ENCODE peak calls at places on chromosomes 3 and 15, in nine cellular contexts. M is left ventricle myocardium inferior; V is mesenteric fat pad; K is effector CD4-positive, alpha-beta T cell; I is stimulated activated naive CD8-positive, alpha-beta T cell treated with anti-CD3 and anti-CD28 coated beads, Interleukin-15, Interleukin-2, amounts not matched to agents 100 U/mL and 50 U/mL, for 24 hours; T is midbrain; W is stimulated activated CD4-positive, alpha-beta T cell treated with anti-CD3 and anti-CD28 coated beads, Interleukin-2, amount 100 ng/mL, for 24 hours; Z is NCI-H774; U is anterior cingulate cortex. P is an unnamed sample.
A peak's percentile ranks its signal among the peaks of the same experiment; 100 is the strongest.

GRCh38 chr3:114307841-114308228 is 14.0 kb downstream of the TIGIT start:
- DNase-seq in I (no peak), K (no peak), T (no peak), V (no peak), W (no peak), M (no peak), U (no peak), Z (no peak), P (no peak)

GRCh38 chr3:31252216-31253185 is 280.2 kb upstream of the STT3B start:
- DNase-seq in M (no peak), Z (no peak), T (no peak), I (no peak), K (no peak), U (no peak), W (no peak), V (no peak), P (no peak)

GRCh38 chr3:146577662-146578061 is 27.5 kb downstream of the PLSCR5 start:
- DNase-seq in V (no peak), W (peak; percentile 22), M (no peak), T (peak; percentile 48), U (no peak), I (peak; percentile 7), Z (peak; percentile 26), K (peak; percentile 22), P (peak; percentile 73)

GRCh38 chr3:58177747-58178527 is 32.8 kb downstream of the DNASE1L3 start:
- DNase-seq in K (peak; percentile 86), I (peak; percentile 96), U (peak; percentile 57), V (peak; percentile 97), Z (peak; percentile 18), M (peak; percentile 91), W (peak; percentile 95), T (peak; percentile 84), P (peak; percentile 83)

GRCh38 chr3:127694467-127695215 is 21.9 kb downstream of the ABTB1 start:
- DNase-seq in W (no peak), U (no peak), V (no peak), Z (peak; percentile 65), T (peak; percentile 15), K (peak; percentile 33), M (peak; percentile 73), I (peak; percentile 39), P (peak; percentile 35)

GRCh38 chr3:183515968-183516851 is 39.3 kb downstream of the KLHL6 start:
- DNase-seq in U (no peak), Z (no peak), M (no peak), K (peak; percentile 58), W (peak; percentile 47), I (peak; percentile 49), T (no peak), V (peak; percentile 1), P (no peak)

GRCh38 chr15:19987389-19988048 is 554.1 kb downstream of the GOLGA6L6 start:
- DNase-seq in V (no peak), I (peak; percentile 24), Z (no peak), W (no peak), K (no peak), T (no peak), U (no peak), M (no peak), P (no peak)

GRCh38 chr3:14439501-14440167 is 37.2 kb downstream of the SLC6A6 start:
- DNase-seq in K (no peak), V (no peak), Z (peak; percentile 61), I (no peak), U (no peak), M (peak; percentile 83), W (no peak), T (no peak), P (peak; percentile 42)

GRCh38 chr3:184786271-184787010 is 25.5 kb upstream of the VPS8 start:
- DNase-seq in I (peak; percentile 30), V (peak; percentile 88), W (no peak), U (no peak), K (no peak), Z (no peak), T (peak; percentile 50), M (peak; percentile 49), P (no peak)

GRCh38 chr15:47786371-47786770 is 69.1 kb downstream of the SEMA6D start:
- DNase-seq in T (no peak), Z (no peak), U (no peak), M (no peak), V (no peak), K (no peak), W (no peak), I (no peak), P (no peak)

GRCh38 chr3:88203537-88204143 is 53.9 kb downstream of the C3orf38 start:
- DNase-seq in T (peak; percentile 81), U (peak; percentile 54), V (no peak), Z (peak; percentile 1), I (peak; percentile 64), K (peak; percentile 4), W (peak; percentile 65), M (peak; percentile 54), P (peak; percentile 77)

GRCh38 chr3:149388001-149388435 is 10.6 kb upstream of the TM4SF1 start:
- DNase-seq in M (no peak), Z (no peak), I (no peak), U (no peak), W (no peak), K (no peak), T (no peak), V (no peak), P (no peak)

GRCh38 chr15:66580643-66581042 is 14.8 kb upstream of the LCTL start:
- DNase-seq in U (no peak), Z (no peak), I (no peak), T (peak; percentile 1), W (no peak), M (peak; percentile 55), V (no peak), K (no peak), P (no peak)

GRCh38 chr3:168647582-168647981 is 551.9 kb upstream of the GOLIM4 start:
- DNase-seq in I (no peak), K (no peak), U (no peak), V (no peak), Z (peak; percentile 18), M (no peak), T (no peak), W (no peak), P (no peak)

GRCh38 chr3:52593103-52593502 is 56.7 kb downstream of the UQCC5 start:
- DNase-seq in V (no peak), I (no peak), M (no peak), K (no peak), U (no peak), Z (no peak), W (no peak), T (no peak), P (no peak)

GRCh38 chr15:66124626-66125025 is 128.9 kb downstream of the MEGF11 start:
- DNase-seq in I (no peak), K (no peak), V (no peak), M (no peak), Z (no peak), W (no peak), U (no peak), T (no peak), P (no peak)

GRCh38 chr3:3296858-3297430 is 117.5 kb upstream of the CRBN start:
- DNase-seq in I (no peak), K (no peak), W (no peak), T (no peak), M (no peak), Z (no peak), U (no peak), V (no peak), P (no peak)

GRCh38 chr15:79450648-79451047 is 18.5 kb downstream of the MINAR1 start:
- DNase-seq in V (no peak), K (no peak), U (no peak), Z (no peak), I (no peak), W (no peak), M (no peak), T (no peak), P (no peak)

GRCh38 chr3:21835266-21835665 is 84.3 kb upstream of the ZNF385D start:
- DNase-seq in V (no peak), M (no peak), Z (no peak), U (no peak), K (no peak), T (no peak), W (no peak), I (no peak), P (no peak)

GRCh38 chr3:75951941-75952340 is 166.6 kb upstream of the ZNF717 start:
- DNase-seq in V (no peak), U (no peak), W (no peak), T (no peak), M (no peak), Z (no peak), K (no peak), I (no peak), P (no peak)

GRCh38 chr3:127114337-127115070 is 78.4 kb upstream of the PRR23E start:
- DNase-seq in I (no peak), Z (no peak), K (no peak), M (no peak), U (no peak), V (no peak), T (no peak), W (no peak), P (no peak)

GRCh38 chr15:52318729-52319500 is 23.3 kb upstream of the MYO5C start:
- DNase-seq in U (no peak), Z (no peak), T (no peak), W (no peak), M (peak; percentile 73), I (no peak), K (no peak), V (no peak), P (no peak)

GRCh38 chr3:9352917-9353823 is 9.7 kb upstream of the THUMPD3 start:
- DNase-seq in I (peak; percentile 53), K (peak; percentile 54), W (peak; percentile 61), Z (peak; percentile 68), V (no peak), M (peak; percentile 60), T (peak; percentile 83), U (peak; percentile 49), P (peak; percentile 60)

GRCh38 chr15:62241135-62241770 is 76.2 kb upstream of the C2CD4B start:
- DNase-seq in Z (no peak), M (no peak), I (no peak), W (no peak), V (no peak), K (no peak), U (no peak), T (no peak), P (peak; percentile 3)

GRCh38 chr15:80265021-80265420 is 13.0 kb upstream of the CTXND1 start:
- DNase-seq in U (no peak), M (no peak), V (no peak), W (peak; percentile 18), I (peak; percentile 20), K (no peak), T (no peak), Z (no peak), P (no peak)

GRCh38 chr3:195033531-195034091 is 237.3 kb downstream of the XXYLT1 start:
- DNase-seq in Z (peak; percentile 63), U (no peak), M (no peak), V (no peak), K (no peak), W (no peak), T (no peak), I (no peak), P (no peak)

GRCh38 chr15:88745075-88745474 is 58.2 kb upstream of the ACAN start:
- DNase-seq in U (no peak), K (no peak), Z (no peak), V (no peak), W (no peak), M (no peak), T (no peak), I (no peak), P (no peak)

GRCh38 chr3:123444023-123444422 is 4.9 kb downstream of the ADCY5 start:
- DNase-seq in K (no peak), T (peak; percentile 49), I (no peak), V (no peak), Z (no peak), M (no peak), W (no peak), U (peak; percentile 52), P (no peak)

GRCh38 chr3:72745146-72745976 is 102.9 kb downstream of the SHQ1 start:
- DNase-seq in T (no peak), V (no peak), K (no peak), I (no peak), U (no peak), Z (no peak), W (no peak), M (no peak), P (no peak)

GRCh38 chr15:62698646-62699045 is 343.9 kb upstream of the TPM1 start:
- DNase-seq in U (no peak), M (no peak), W (no peak), T (no peak), Z (no peak), V (no peak), K (no peak), I (no peak), P (no peak)